ENCODE peak calls at places on chromosomes 12 and 14, in four cellular contexts. T is pancreas, C is tibial artery, L is thoracic aorta. S is an unnamed sample.

GRCh38 chr12:132428872-132429121 is 61.2 kb upstream of the FBRSL1 start:
- DNase-seq in T (no peak), C (no peak), L (no peak), S (no peak)

GRCh38 chr14:92754956-92755355 is 6.5 kb upstream of the LGMN start:
- DNase-seq in T (peak; percentile 21), L (no peak), C (no peak), S (no peak)

GRCh38 chr14:58666737-58667136 is 29.0 kb downstream of the DACT1 start:
- DNase-seq in L (no peak), T (no peak), C (no peak), S (no peak)

GRCh38 chr12:131525795-131526508 is 184.9 kb upstream of the SFSWAP start:
- DNase-seq in T (no peak), L (no peak), C (no peak), S (no peak)

GRCh38 chr14:34018564-34019244 is 67.8 kb upstream of the EGLN3 start:
- DNase-seq in L (no peak), C (peak; percentile 51), T (no peak), S (no peak)

GRCh38 chr12:80702889-80703605 is 4.4 kb upstream of the MYF6 start:
- DNase-seq in C (no peak), T (no peak), L (no peak), S (no peak)

GRCh38 chr14:20680843-20681347 is 3.5 kb upstream of the RNASE4 start:
- DNase-seq in C (no peak), L (peak; percentile 20), T (no peak), S (no peak)

GRCh38 chr12:18108611-18109010 is 18.6 kb upstream of the RERGL start:
- DNase-seq in T (no peak), L (no peak), C (no peak), S (no peak)

GRCh38 chr12:49750027-49750977 is 8.9 kb downstream of the TMBIM6 start:
- DNase-seq in C (no peak), L (no peak), T (peak; percentile 24), S (no peak)

GRCh38 chr12:455821-456220 is 3.9 kb upstream of the B4GALNT3 start:
- DNase-seq in T (no peak), L (no peak), C (no peak), S (no peak)

GRCh38 chr14:100341301-100342031 is 18.3 kb downstream of the SLC25A47 start:
- DNase-seq in T (no peak), L (peak; percentile 24), C (peak; percentile 71), S (peak; percentile 57)

GRCh38 chr14:94026886-94027469 is 838 bp downstream of the OTUB2 start:
- DNase-seq in C (no peak), T (no peak), L (no peak), S (no peak)

GRCh38 chr12:98572010-98572409 is 21.5 kb upstream of the SLC25A3 start:
- DNase-seq in L (no peak), T (no peak), C (no peak), S (no peak)

GRCh38 chr12:120687570-120688289 is 781 bp downstream of the MLEC start:
- DNase-seq in C (peak; percentile 34), T (no peak), L (no peak), S (peak; percentile 59)

GRCh38 chr14:21449899-21450216 is 6.1 kb downstream of the CHD8 start:
- DNase-seq in T (no peak), C (no peak), L (no peak), S (no peak)

GRCh38 chr14:71005076-71005475 is 97.8 kb downstream of the PCNX1 start:
- DNase-seq in L (no peak), C (no peak), T (no peak), S (no peak)

GRCh38 chr12:46406352-46407027 is 33.9 kb upstream of the SLC38A2 start:
- DNase-seq in L (no peak), C (no peak), T (no peak), S (no peak)

GRCh38 chr12:106645074-106645421 is 62.2 kb downstream of the RFX4 start:
- DNase-seq in L (no peak), C (peak; percentile 50), T (peak; percentile 76), S (peak; percentile 62)
- H3K27ac ChIP-seq in L (no peak overlapping the region), C (no peak overlapping the region), T (peak overlapping the region; percentile 67), S (no peak overlapping the region)

DNA sequence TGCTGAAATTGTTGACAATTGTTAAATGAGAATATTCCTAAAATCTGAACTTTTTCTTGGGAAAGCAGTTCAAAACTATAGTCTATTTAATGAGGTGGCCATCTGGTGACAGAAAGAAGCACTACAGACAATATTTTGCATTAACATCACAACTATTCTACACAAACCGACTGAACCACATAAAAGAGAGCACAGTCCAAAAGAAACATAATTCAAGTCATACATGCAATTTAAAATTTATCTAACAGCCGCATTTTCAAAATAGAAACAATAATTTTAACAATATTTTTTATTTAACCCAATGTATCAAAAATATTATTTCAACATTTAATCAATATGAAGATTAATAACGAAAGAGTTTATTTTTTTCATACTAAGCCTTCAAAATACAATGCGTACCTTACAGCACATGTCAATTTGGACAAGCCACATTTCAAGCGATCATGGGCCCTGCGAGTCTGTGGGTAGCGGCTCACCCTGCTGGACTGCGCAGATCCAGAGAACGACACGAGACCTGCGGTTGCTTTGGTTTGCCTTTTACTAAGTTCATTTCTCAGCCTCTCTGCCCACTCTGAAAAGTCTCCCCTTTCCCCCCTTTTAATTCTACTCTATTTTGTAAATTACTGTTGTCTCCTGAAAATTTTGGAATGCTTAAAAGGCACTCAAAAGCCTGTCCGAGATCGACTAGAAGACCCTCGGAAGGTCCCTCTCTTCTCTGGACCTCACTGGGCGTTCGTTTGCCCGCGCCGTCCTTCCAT is 941 bp upstream of the LRRC9 start:
- DNase-seq in C (no peak), T (no peak), L (no peak), S (peak; percentile 49)
- TF ChIP-seq CTCF in C (peak; percentile 65), T (no peak), L (peak; percentile 32), S (peak; percentile 36)

GRCh38 chr14:23482814-23483128 is 13.3 kb downstream of the NGDN start:
- DNase-seq in T (no peak), L (no peak), C (no peak), S (no peak)
- H3K4me3 ChIP-seq in T (no peak overlapping the region), L (no peak overlapping the region), C (no peak overlapping the region), S (no peak overlapping the region)

DNA sequence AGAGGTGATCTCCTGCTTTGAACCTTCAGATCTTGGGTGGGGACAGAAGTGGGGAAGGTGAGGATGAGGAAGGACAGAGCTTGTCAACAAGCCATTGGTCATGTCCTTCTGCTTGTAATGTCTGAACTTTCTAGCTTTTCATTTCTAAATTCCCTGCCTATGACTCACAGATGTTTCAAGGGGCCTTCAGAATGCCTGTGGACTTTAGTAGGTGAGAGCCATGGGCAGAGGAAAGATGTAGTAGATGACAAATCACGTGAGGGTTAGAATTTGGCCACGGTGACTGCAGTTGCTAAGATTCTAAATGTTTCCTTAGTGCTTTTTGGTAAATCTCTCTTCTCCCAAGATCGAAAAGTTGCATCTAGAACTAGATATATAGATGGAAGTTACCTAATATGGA is 18.7 kb upstream of the CREBL2 start:
- DNase-seq in L (no peak), T (no peak), C (no peak), S (no peak)
- H3K27ac ChIP-seq in L (no peak overlapping the region), T (no peak overlapping the region), C (no peak overlapping the region), S (no peak overlapping the region)

DNA sequence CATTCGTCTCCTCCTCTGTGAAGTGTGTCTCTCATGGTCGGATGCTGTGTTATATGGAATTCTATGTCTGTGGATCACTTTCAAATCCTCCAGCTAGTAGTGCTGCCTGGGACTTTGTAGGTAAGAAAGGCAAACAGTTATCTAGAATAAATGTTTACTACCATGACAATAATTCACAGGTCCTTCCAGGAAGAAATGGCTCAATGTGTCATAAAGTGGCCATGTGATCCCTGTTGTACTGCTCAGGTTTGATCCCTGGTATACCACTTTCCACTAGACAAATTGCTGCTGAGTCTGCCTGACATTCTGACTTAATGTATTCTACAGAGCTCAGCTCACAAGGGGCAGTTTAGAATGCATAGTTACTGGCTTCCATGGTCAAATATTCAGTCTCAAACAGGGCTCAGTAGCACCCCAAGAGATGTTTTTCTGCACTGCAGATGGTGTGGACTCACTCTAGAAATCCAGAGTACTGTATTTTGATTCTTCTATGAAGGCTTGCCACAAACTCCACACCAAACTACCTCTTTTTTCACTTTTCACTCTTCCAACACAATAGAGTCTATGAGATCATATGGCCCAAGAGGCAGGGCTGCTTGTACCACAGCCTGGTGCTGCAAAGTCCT is 21.8 kb downstream of the TSHR start:
- DNase-seq in T (no peak), C (no peak), L (no peak), S (no peak)
- TF ChIP-seq CTCF in T (no peak), C (no peak), L (no peak), S (no peak)

S was measured in lower lobe of right lung.